ENCODE peak calls at places on chromosomes 6 and 20, in nine cellular contexts. R is hepatocyte; B is left ventricle myocardium inferior; W is Karpas-422; I is fibroblast of lung; Q is CD4-positive, alpha-beta T cell; P is tibial nerve; V is adrenal gland; E is neuronal stem cell. G is an unnamed sample. For H3K9me3, the result is how much of the 10 kb centered on the place peaks cover.

GRCh38 chr6:1424306-1424927 is 35.0 kb downstream of the FOXF2 start:
- DNase-seq in R (peak), B (peak), W (peak), I (peak), Q (no peak), P (no peak), V (peak), E (peak), G (peak)

GRCh38 chr6:89452269-89452668 is 19.3 kb downstream of the ANKRD6 start:
- DNase-seq in R (no peak), B (no peak), W (no peak), I (no peak), Q (no peak), P (no peak), V (no peak), E (no peak), G (no peak)

GRCh38 chr20:62561182-62561581 is 81.1 kb upstream of the SLCO4A1 start:
- DNase-seq in R (no peak), B (no peak), W (no peak), I (no peak), Q (no peak), P (no peak), V (no peak), E (no peak), G (no peak)

GRCh38 chr6:104595315-104595820 is 264.4 kb downstream of the HACE1 start:
- DNase-seq in R (no peak), B (no peak), W (no peak), I (no peak), Q (no peak), P (no peak), V (no peak), E (no peak), G (no peak)

GRCh38 chr20:953742-954141 is 37.6 kb upstream of the ANGPT4 start:
- DNase-seq in R (no peak), B (no peak), W (no peak), I (no peak), Q (no peak), P (no peak), V (no peak), E (no peak), G (no peak)

GRCh38 chr6:169246445-169246844 is 7.2 kb downstream of the THBS2 start:
- DNase-seq in R (no peak), B (no peak), W (no peak), I (no peak), Q (no peak), P (no peak), V (no peak), E (no peak), G (no peak)

GRCh38 chr6:139732451-139732850 is 358.0 kb upstream of the CITED2 start:
- DNase-seq in R (peak), B (no peak), W (no peak), I (peak), Q (no peak), P (no peak), V (peak), E (no peak), G (no peak)

GRCh38 chr20:52896348-52896747 is 75.8 kb upstream of the TSHZ2 start:
- DNase-seq in R (no peak), B (no peak), W (no peak), I (peak), Q (no peak), P (no peak), V (no peak), E (no peak), G (no peak)

DNA sequence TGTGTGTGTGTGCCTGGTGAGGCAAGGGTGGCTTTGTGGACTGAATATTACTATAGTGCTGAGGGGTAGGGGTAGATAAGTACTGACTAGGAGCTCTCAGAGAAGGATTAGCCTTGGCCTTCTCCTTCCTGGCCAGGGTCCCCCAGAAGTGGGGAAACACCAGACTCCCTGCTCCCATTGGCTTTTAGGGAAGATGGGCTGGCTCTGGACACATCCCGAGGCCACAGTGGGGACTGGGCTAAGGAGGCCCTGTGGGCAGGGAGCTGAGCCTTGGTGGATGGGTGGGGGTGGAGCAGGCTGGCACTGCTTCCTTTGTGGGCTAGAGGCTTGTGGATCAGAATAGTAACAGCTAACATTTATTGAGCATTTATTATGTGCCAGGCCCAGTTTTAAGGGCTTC is 3.1 kb downstream of the EPB41L1 start:
- DNase-seq in R (no peak), B (no peak), W (no peak), I (no peak), Q (no peak), P (no peak), V (no peak), E (no peak), G (no peak)
- H3K9me3 ChIP-seq in R (under half), B (under half), W (under half), I (under half), Q (under half), P (under half), V (under half), E (under half), G (under half)

DNA sequence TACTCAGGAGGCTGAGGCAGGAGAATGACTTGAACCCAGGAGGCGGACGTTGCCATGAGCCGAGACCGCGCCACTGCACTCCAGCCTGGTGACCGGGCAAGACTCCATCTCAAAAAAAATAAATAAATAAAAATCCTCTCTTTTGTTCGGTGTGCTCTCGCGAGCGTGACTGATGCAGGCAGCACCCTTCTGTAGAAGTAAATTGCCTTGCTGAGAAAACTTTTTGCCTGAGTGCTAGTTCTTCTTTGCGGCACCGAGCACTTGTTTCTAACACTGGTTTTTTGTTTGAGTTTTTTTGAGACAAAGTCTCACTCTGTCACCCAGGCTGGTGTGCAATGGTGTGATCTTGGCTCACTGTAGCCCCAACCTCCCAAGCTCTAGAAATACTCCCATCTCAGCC is 30.5 kb downstream of the PLN start:
- DNase-seq in R (no peak), B (no peak), W (no peak), I (no peak), Q (no peak), P (no peak), V (no peak), E (no peak), G (no peak)
- H3K9me3 ChIP-seq in R (under half), B (half or more), W (under half), I (under half), Q (half or more), P (under half), V (under half), E (under half), G (under half)

GRCh38 chr6:4384638-4385036 is 249.3 kb upstream of the ECI2 start:
- DNase-seq in R (peak), B (no peak), W (no peak), I (no peak), Q (no peak), P (no peak), V (no peak), E (no peak), G (no peak)
- H3K9me3 ChIP-seq in R (under half), B (under half), W (under half), I (under half), Q (under half), P (under half), V (under half), E (under half), G (under half)

DNA sequence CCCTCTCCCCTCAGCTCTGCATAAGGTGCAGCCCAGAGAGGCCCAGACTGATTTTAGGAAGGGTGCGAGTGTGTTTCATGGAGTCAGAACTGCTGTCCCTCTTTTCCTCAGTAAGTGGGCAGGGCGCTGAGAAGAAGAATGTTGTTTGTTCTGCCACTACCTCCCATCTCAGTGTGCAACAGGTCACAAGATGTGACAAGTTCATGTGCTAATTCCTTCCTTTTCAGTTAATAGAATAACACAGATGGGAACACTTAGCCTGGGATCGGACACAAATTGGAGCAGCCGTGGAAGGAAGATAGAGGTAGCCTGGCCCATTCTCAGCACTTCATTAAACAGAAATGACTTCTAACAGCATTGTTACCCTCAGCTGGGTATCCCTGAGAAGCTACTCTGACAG is 784.3 kb downstream of the MAFB start:
- DNase-seq in R (no peak), B (no peak), W (no peak), I (no peak), Q (no peak), P (no peak), V (no peak), E (no peak), G (no peak)
- H3K9me3 ChIP-seq in R (under half), B (under half), W (under half), I (under half), Q (under half), P (under half), V (under half), E (under half), G (under half)

GRCh38 chr6:75850026-75850385 is 101.0 kb downstream of the MYO6 start:
- DNase-seq in R (no peak), B (no peak), W (no peak), I (no peak), Q (no peak), P (no peak), V (no peak), E (no peak), G (no peak)

GRCh38 chr6:75853796-75854195 is 104.8 kb downstream of the MYO6 start:
- DNase-seq in R (no peak), B (no peak), W (no peak), I (no peak), Q (no peak), P (no peak), V (no peak), E (no peak), G (no peak)

GRCh38 chr6:75852721-75853120 is 103.7 kb downstream of the MYO6 start:
- DNase-seq in R (peak), B (no peak), W (no peak), I (peak), Q (no peak), P (no peak), V (no peak), E (no peak), G (peak)

GRCh38 chr6:75848274-75848673 is 99.2 kb downstream of the MYO6 start:
- DNase-seq in R (no peak), B (no peak), W (no peak), I (no peak), Q (no peak), P (no peak), V (no peak), E (no peak), G (no peak)

GRCh38 chr6:75849329-75850025 is 100.4 kb downstream of the MYO6 start:
- DNase-seq in R (peak), B (no peak), W (no peak), I (peak), Q (no peak), P (no peak), V (no peak), E (no peak), G (no peak)
- H3K9me3 ChIP-seq in R (under half), B (under half), W (under half), I (under half), Q (under half), P (under half), V (under half), E (under half), G (under half)

GRCh38 chr6:45541934-45542333 is 164.2 kb upstream of the SUPT3H start:
- DNase-seq in R (no peak), B (no peak), W (no peak), I (no peak), Q (no peak), P (no peak), V (no peak), E (no peak), G (no peak)
- H3K9me3 ChIP-seq in R (under half), B (under half), W (under half), I (under half), Q (under half), P (under half), V (under half), E (under half), G (under half)

GRCh38 chr6:165071906-165072305 is 237.5 kb downstream of the C6orf118 start:
- DNase-seq in R (no peak), B (no peak), W (no peak), I (no peak), Q (no peak), P (no peak), V (no peak), E (no peak), G (no peak)
- H3K9me3 ChIP-seq in R (under half), B (under half), W (under half), I (under half), Q (under half), P (under half), V (under half), E (under half), G (under half)

GRCh38 chr6:137159912-137160311 is 13.5 kb downstream of the IL22RA2 start:
- DNase-seq in R (no peak), B (no peak), W (no peak), I (no peak), Q (no peak), P (no peak), V (no peak), E (no peak), G (no peak)
- H3K9me3 ChIP-seq in R (under half), B (under half), W (under half), I (under half), Q (under half), P (under half), V (under half), E (under half), G (under half)

G was measured in MM.1S.